ENCODE peak calls at places on chromosomes 12 and 14, in six cellular contexts. B, T, E, R, J and N are unnamed samples.

GRCh38 chr12:82627799-82628198 is 58.9 kb upstream of the TMTC2 start:
- DNase-seq in B (no peak), T (peak), E (no peak), R (no peak), J (no peak), N (no peak)

GRCh38 chr14:65628664-65629063 is 216.1 kb downstream of the FUT8 start:
- DNase-seq in B (no peak), T (no peak), E (no peak), R (no peak), J (no peak), N (no peak)

GRCh38 chr12:132033627-132034026 is 83.9 kb downstream of the EP400 start:
- DNase-seq in B (no peak), T (no peak), E (no peak), R (no peak), J (no peak), N (no peak)

GRCh38 chr14:93033983-93034670 is 81.6 kb downstream of the ITPK1 start:
- DNase-seq in B (peak), T (no peak), E (peak), R (no peak), J (no peak), N (peak)

GRCh38 chr12:53701518-53702264 is 25.6 kb downstream of the CALCOCO1 start:
- DNase-seq in B (peak), T (peak), E (peak), R (peak), J (peak), N (peak)

GRCh38 chr12:124919646-124920352 is 5.3 kb upstream of the UBC start:
- DNase-seq in B (no peak), T (no peak), E (no peak), R (no peak), J (peak), N (no peak)

GRCh38 chr14:85336257-85336656 is 193.7 kb upstream of the FLRT2 start:
- DNase-seq in B (no peak), T (no peak), E (no peak), R (no peak), J (no peak), N (no peak)

GRCh38 chr14:36091096-36091495 is 85.4 kb downstream of the PTCSC3 start:
- DNase-seq in B (no peak), T (peak), E (no peak), R (no peak), J (peak), N (no peak)

GRCh38 chr12:117718141-117718540 is 250.6 kb downstream of the KSR2 start:
- DNase-seq in B (no peak), T (no peak), E (no peak), R (no peak), J (no peak), N (no peak)

GRCh38 chr12:30064906-30065305 is 281.2 kb upstream of the TMTC1 start:
- DNase-seq in B (no peak), T (no peak), E (no peak), R (no peak), J (no peak), N (no peak)

GRCh38 chr12:30063435-30063945 is 279.7 kb upstream of the TMTC1 start:
- DNase-seq in B (no peak), T (no peak), E (no peak), R (no peak), J (no peak), N (no peak)

GRCh38 chr12:30067156-30067555 is 283.4 kb upstream of the TMTC1 start:
- DNase-seq in B (no peak), T (no peak), E (no peak), R (no peak), J (no peak), N (no peak)
- TF ChIP-seq TAF1 in B (no peak), T (no peak), E (no peak), R (no peak), J (no peak), N (no peak)

DNA sequence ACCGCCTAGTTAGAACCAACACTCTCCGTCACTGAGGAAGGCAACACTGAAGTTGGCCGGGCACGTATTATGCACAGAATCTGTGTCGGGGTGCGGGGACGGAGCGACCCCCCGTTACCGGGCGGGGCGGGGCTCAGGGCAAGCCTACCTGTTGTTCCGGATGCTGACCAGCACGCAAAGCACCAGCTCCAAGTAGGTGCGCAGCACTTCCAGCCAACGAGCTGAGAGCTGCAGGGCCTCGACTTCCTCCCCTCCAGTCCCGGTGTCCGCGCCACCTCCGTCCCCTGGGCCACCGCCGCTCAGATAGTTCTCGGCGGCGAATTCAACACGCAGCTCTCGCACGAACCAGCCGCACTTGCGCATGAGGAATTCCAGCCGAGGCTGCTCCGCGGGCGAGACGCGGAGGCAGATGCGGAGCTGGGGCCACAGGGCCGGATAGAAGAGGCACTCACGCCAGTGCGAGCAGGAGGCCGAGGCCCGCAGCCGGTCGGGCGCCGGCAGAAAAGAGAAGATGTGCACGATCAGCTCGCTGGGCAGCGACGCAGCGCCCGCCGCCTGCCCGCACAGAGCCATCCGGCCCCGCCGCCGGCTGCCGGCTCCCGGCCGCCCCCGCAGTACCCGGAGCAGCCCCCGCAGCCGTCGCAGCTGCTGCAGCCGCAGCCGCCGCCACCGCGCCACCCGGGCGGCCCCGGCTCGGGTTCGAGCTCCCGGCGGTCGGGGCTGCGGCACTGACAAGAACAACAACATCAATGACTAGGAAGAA is 636 bp downstream of the FBXO33 start:
- DNase-seq in B (peak), T (peak), E (peak), R (peak), J (no peak), N (peak)
- TF ChIP-seq POLR2A in B (no peak), T (no peak), E (no peak), R (no peak), J (peak), N (peak)

GRCh38 chr12:32714772-32715171 is 35.7 kb downstream of the DNM1L start:
- DNase-seq in B (no peak), T (no peak), E (no peak), R (no peak), J (no peak), N (no peak)
- TF ChIP-seq TAF1 in B (no peak), T (no peak), E (no peak), R (no peak), J (no peak), N (no peak)

GRCh38 chr12:1256285-1256684 is 265.3 kb downstream of the ERC1 start:
- DNase-seq in B (no peak), T (no peak), E (no peak), R (no peak), J (no peak), N (no peak)

GRCh38 chr12:1262008-1262407 is 271.0 kb downstream of the ERC1 start:
- DNase-seq in B (no peak), T (no peak), E (no peak), R (no peak), J (no peak), N (no peak)

GRCh38 chr12:1252758-1253157 is 261.7 kb downstream of the ERC1 start:
- DNase-seq in B (no peak), T (no peak), E (no peak), R (no peak), J (no peak), N (no peak)

DNA sequence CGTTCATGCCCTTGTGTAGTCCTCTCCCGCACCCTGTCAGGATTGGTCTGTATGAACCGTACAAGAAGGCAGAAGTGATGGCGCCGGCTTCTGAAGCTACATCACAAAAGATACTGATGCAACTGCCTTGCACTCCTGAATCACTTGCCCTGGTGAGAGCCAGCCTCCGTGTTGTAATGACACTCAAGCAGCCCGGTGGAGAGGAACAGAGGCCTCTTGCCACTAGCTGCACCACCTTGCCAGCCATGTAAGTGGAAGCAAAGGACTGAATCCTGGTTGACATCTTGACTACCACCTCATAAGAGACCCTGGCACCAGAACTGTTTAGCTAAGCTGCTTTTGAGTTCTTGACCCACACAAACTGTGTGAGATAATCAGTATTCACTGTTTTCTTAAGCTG is 266.0 kb downstream of the ERC1 start:
- DNase-seq in B (no peak), T (no peak), E (no peak), R (no peak), J (no peak), N (no peak)
- TF ChIP-seq POLR2A in B (no peak), T (no peak), E (no peak), R (no peak), J (no peak), N (no peak)

DNA sequence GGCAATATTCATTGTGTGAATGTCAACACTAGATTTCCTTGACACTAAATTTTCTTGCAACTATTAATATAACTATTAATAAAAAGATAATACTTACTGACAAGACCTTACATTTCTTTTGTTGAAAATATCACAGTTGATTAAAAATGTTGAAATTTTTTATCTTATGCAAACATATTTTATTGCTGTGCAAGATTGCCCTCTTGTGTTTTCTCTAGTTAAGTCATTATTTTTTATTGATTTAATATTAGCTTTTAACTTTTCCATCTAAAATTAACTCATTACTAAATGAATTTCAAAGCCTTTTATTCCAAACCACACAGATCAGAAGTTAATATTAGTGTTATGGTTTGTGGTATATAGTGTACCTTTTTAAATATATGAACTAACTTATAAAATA is 11.7 kb upstream of the NAA30 start:
- DNase-seq in B (no peak), T (no peak), E (no peak), R (no peak), J (no peak), N (no peak)
- TF ChIP-seq TAF1 in B (no peak), T (no peak), E (no peak), R (no peak), J (no peak), N (no peak)